ENCODE peak calls at places on chromosomes 2 and 18, in seven cellular contexts. P is CD8-positive, alpha-beta memory T cell; K is colonic mucosa; Q is upper lobe of right lung; B is CD4-positive, CD25-positive, alpha-beta regulatory T cell; T is A549; O is SK-N-SH. J is an unnamed sample. For H3K4me1, the result is how much of the 10 kb centered on the place peaks cover.

GRCh38 chr18:70781860-70782453 is 493.1 kb downstream of the SOCS6 start:
- DNase-seq in K (peak), B (peak), Q (no peak), P (peak), T (peak), O (peak), J (no peak)

GRCh38 chr18:51030537-51031258 is 685 bp downstream of the SMAD4 start:
- DNase-seq in T (peak), Q (peak), B (peak), O (peak), K (peak), P (peak), J (peak)

GRCh38 chr2:3160751-3161330 is 216.8 kb downstream of the EIPR1 start:
- DNase-seq in Q (peak), B (no peak), T (no peak), O (no peak), P (no peak), K (no peak), J (no peak)

GRCh38 chr2:172995323-172996244 is 80.1 kb upstream of the MAP3K20 start:
- DNase-seq in K (no peak), Q (no peak), O (no peak), B (no peak), P (no peak), T (peak), J (no peak)

GRCh38 chr2:58110765-58111164 is 64.2 kb downstream of the VRK2 start:
- DNase-seq in O (no peak), T (no peak), P (no peak), K (no peak), Q (no peak), B (no peak), J (no peak)

GRCh38 chr2:119241205-119241532 is 17.5 kb downstream of the STEAP3 start:
- DNase-seq in O (no peak), P (no peak), Q (no peak), B (no peak), T (no peak), K (peak), J (no peak)

GRCh38 chr2:241813080-241813805 is 4.2 kb downstream of the NEU4 start:
- DNase-seq in O (peak), T (no peak), P (no peak), Q (peak), B (no peak), K (no peak), J (no peak)

GRCh38 chr2:127293386-127293757 is 572 bp downstream of the ERCC3 start:
- DNase-seq in T (peak), O (peak), P (no peak), Q (no peak), K (no peak), B (no peak), J (peak)

GRCh38 chr18:3180325-3180724 is 39.4 kb downstream of the MYOM1 start:
- DNase-seq in T (no peak), B (no peak), P (no peak), O (no peak), Q (no peak), K (no peak), J (no peak)

GRCh38 chr18:71707985-71708500 is 836.1 kb downstream of the CBLN2 start:
- DNase-seq in Q (no peak), K (no peak), B (no peak), T (no peak), P (no peak), O (no peak), J (no peak)

GRCh38 chr2:1415501-1415900 is 2.2 kb downstream of the TPO start:
- DNase-seq in O (no peak), Q (no peak), P (no peak), B (no peak), T (no peak), K (no peak), J (no peak)

DNA sequence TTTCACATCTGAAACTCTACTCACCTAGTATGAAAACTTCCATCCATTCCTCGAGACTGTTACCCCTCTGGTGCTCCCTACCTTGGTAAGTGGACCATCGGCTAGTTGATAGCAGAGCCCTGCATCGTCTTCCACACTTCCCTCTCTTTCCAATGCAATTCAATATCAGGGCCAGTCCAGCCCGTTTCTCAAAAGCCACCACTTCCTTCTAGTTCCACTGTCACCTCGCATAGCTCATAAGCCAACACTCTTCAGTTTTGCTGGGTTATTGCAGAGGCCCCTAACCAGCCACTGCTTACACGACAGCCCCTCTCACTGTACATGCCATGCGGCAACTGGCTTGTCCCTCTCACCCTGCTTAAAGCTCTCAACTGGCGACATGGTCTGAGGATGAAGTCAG is 10.2 kb upstream of the ZNF407 start:
- DNase-seq in B (no peak), T (no peak), P (no peak), Q (no peak), O (no peak), K (no peak), J (no peak)
- H3K27ac ChIP-seq in B (no peak), T (no peak), P (no peak), Q (no peak), O (no peak), K (no peak), J (no peak)

DNA sequence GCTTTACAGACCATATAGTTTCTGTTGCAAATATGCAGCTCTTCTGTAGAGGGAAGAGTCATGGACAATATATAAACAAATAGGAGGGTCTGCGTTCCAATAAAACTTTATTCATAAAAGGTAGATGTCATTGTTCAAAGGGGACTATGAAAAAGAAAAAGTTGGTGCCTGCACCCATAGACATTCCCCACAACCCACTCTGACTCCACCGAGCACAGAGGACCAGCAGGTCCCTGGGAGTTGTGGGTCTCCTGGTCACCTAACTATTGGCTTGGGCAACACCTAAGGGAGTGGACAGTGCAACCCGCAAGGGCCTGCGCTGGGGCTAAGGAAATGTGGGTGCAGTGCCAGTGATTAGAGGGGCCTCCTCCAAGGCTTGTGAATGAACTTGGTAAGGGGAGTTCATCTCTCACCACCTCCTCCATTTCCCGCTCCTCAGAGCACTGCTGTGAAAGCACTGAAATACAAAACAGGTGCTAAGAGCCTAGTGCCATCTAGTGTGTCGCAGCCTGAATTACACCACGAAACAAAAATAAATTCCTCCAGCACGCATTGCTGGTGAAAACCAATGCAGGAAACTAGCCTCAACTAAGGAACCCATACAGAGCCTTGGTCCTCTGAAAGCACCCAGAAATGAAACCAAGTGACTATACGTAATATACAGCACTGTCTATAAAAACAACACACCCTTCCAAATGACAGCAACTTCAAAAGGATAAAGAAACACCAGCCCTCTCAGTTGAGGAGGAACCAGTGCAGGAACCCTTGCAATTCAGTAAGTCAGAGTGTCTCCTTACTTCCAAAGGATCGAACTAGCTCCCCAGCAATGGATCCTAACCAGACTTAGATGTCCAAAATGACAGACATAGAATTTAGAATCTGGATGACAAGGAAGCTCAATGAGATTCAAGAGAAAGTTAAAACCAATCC is 166.6 kb downstream of the RNF144A start:
- DNase-seq in B (no peak), O (no peak), K (no peak), P (peak), Q (no peak), T (no peak), J (no peak)
- H3K4me1 ChIP-seq in B (under half), O (under half), K (under half), P (under half), Q (under half), T (under half), J (under half)

GRCh38 chr2:230335461-230335863 is 8.5 kb downstream of the SP140L start:
- DNase-seq in O (no peak), P (no peak), T (no peak), Q (no peak), K (no peak), B (no peak), J (no peak)
- H3K4me3 ChIP-seq in O (no peak), P (peak), T (no peak), Q (no peak), K (no peak), B (peak), J (no peak)

GRCh38 chr2:129727286-129727685 is 252.2 kb upstream of the RAB6C start:
- DNase-seq in B (no peak), Q (no peak), O (no peak), P (no peak), T (no peak), K (no peak), J (no peak)
- H3K27ac ChIP-seq in B (no peak), Q (no peak), O (no peak), P (no peak), T (no peak), K (no peak), J (no peak)

DNA sequence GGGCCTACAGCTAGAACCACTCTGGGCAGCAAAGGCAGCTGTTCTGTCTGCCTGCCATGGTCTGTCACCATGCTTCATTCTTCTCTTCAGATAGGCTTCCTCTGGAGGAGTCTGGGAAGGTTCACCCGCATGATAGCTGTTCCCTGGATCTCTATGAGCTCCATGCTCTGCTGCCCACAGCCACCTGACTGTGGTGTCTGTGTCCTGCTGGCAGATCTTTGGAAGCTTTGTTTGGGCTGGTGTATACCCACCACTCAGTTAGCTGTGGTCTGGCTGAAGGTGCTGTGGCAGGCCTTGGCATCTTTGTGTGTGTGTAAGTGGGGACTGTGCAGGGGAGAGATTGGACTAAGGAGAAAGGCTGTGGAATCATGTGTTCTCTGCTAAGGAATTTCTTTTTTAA is 23.4 kb downstream of the MYO1B start:
- DNase-seq in T (no peak), O (no peak), Q (no peak), B (no peak), P (no peak), K (no peak), J (no peak)
- H3K4me1 ChIP-seq in T (under half), O (under half), Q (under half), B (under half), P (under half), K (under half), J (under half)

J was measured in lower lobe of right lung.